ENCODE peak calls at places on chromosomes 16 and 17, in seven cellular contexts. E is ascending aorta, H is fibroblast of lung, D is neuronal stem cell, S is PC-9, V is RWPE1, Z is GM23248. F is an unnamed sample.

GRCh38 chr16:79283578-79283977 is 317.0 kb downstream of the MAF start:
- DNase-seq in E (no peak), H (no peak), D (no peak), S (no peak), V (no peak), Z (no peak), F (no peak)

GRCh38 chr16:16131659-16132058 is 91.6 kb downstream of the ABCC6 start:
- DNase-seq in E (no peak), H (no peak), D (no peak), S (no peak), V (no peak), Z (no peak), F (no peak)

GRCh38 chr17:44061446-44061845 is 5.0 kb downstream of the LSM12 start:
- DNase-seq in E (no peak), H (no peak), D (no peak), S (no peak), V (no peak), Z (peak; percentile 66), F (no peak)

GRCh38 chr17:59369026-59369724 is 37.7 kb downstream of the YPEL2 start:
- DNase-seq in E (no peak), H (peak; percentile 78), D (no peak), S (no peak), V (no peak), Z (peak; percentile 52), F (no peak)

GRCh38 chr16:4962716-4963115 is 4.6 kb downstream of the SEC14L5 start:
- DNase-seq in E (no peak), H (no peak), D (no peak), S (no peak), V (no peak), Z (no peak), F (no peak)

GRCh38 chr16:50697881-50698767 is 4.7 kb downstream of the NOD2 start:
- DNase-seq in E (no peak), H (peak; percentile 44), D (no peak), S (no peak), V (no peak), Z (peak; percentile 44), F (no peak)

GRCh38 chr17:55690105-55690508 is 32.6 kb downstream of the TMEM100 start:
- DNase-seq in E (no peak), H (no peak), D (no peak), S (no peak), V (no peak), Z (peak; percentile 50), F (no peak)

GRCh38 chr17:2108170-2108569 is 53.3 kb downstream of the HIC1 start:
- DNase-seq in E (no peak), H (no peak), D (no peak), S (no peak), V (no peak), Z (peak; percentile 54), F (no peak)

GRCh38 chr16:177394-177822 is 928 bp downstream of the HBA1 start:
- DNase-seq in E (no peak), H (peak; percentile 18), D (no peak), S (no peak), V (no peak), Z (peak; percentile 40), F (no peak)

GRCh38 chr17:14882131-14882530 is 383.0 kb downstream of the PMP22 start:
- DNase-seq in E (no peak), H (no peak), D (no peak), S (no peak), V (no peak), Z (no peak), F (no peak)

GRCh38 chr16:25395528-25395927 is 137.9 kb upstream of the ZKSCAN2 start:
- DNase-seq in E (no peak), H (no peak), D (no peak), S (no peak), V (no peak), Z (no peak), F (no peak)

GRCh38 chr16:15542261-15542660 is 100.7 kb downstream of the MARF1 start:
- DNase-seq in E (no peak), H (no peak), D (no peak), S (no peak), V (no peak), Z (no peak), F (no peak)

GRCh38 chr16:78045865-78046581 is 23.7 kb downstream of the CLEC3A start:
- DNase-seq in E (peak; percentile 68), H (peak; percentile 65), D (peak; percentile 85), S (peak; percentile 17), V (peak; percentile 32), Z (peak; percentile 71), F (peak; percentile 76)

GRCh38 chr17:82734987-82735866 is at the start of gene FN3K:
- DNase-seq in E (peak; percentile 84), H (peak; percentile 77), D (peak; percentile 69), S (peak; percentile 52), V (peak; percentile 54), Z (peak; percentile 73), F (peak; percentile 79)

GRCh38 chr17:32518856-32519768 is 32.3 kb downstream of the CDK5R1 start:
- DNase-seq in E (no peak), H (peak; percentile 22), D (peak; percentile 91), S (peak; percentile 56), V (peak; percentile 64), Z (peak; percentile 57), F (peak; percentile 68)

GRCh38 chr17:66441012-66441703 is 138.7 kb downstream of the PRKCA start:
- DNase-seq in E (no peak), H (peak; percentile 36), D (no peak), S (no peak), V (no peak), Z (peak; percentile 34), F (no peak)

GRCh38 chr17:12362853-12363252 is 302.8 kb upstream of the MYOCD start:
- DNase-seq in E (no peak), H (no peak), D (no peak), S (no peak), V (no peak), Z (no peak), F (no peak)

GRCh38 chr17:50211249-50212120 is 10.1 kb upstream of the COL1A1 start:
- DNase-seq in E (peak; percentile 77), H (no peak), D (no peak), S (no peak), V (no peak), Z (peak; percentile 87), F (peak; percentile 38)

GRCh38 chr16:57016301-57016700 is 26.9 kb downstream of the NLRC5 start:
- DNase-seq in E (no peak), H (peak; percentile 23), D (no peak), S (no peak), V (no peak), Z (no peak), F (no peak)

GRCh38 chr16:57016831-57017230 is 27.5 kb downstream of the NLRC5 start:
- DNase-seq in E (no peak), H (no peak), D (no peak), S (no peak), V (no peak), Z (no peak), F (no peak)

GRCh38 chr16:57012353-57012752 is 23.0 kb downstream of the NLRC5 start:
- DNase-seq in E (no peak), H (no peak), D (no peak), S (no peak), V (no peak), Z (no peak), F (no peak)

GRCh38 chr16:57013268-57013667 is 23.9 kb downstream of the NLRC5 start:
- DNase-seq in E (no peak), H (peak; percentile 87), D (no peak), S (no peak), V (no peak), Z (peak; percentile 76), F (no peak)

DNA sequence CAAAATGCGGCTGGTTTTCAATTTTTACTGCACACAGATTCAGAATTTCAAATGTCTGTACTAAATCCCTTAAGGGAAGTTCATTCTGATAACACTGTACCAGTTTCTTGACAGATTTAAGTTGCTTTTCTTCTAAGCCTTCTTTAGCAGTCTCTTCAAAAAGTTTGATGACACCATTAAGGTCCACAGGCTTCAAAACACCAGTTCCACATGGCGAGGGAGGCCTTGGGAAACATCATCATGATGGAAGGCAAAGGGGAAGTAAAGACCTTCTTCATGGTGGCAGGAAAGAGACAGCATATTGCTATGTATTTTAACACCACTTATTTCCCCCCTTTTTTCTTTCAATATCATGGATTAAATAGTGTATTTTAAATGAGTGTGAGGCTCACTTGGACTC is 24.5 kb downstream of the NLRC5 start:
- DNase-seq in E (no peak), H (no peak), D (no peak), S (no peak), V (no peak), Z (no peak), F (no peak)
- H3K27ac ChIP-seq in E (no peak overlapping the region), H (no peak overlapping the region), D (no peak overlapping the region), S (peak overlapping the region; percentile 57), V (no peak overlapping the region), Z (peak overlapping the region; percentile 74), F (no peak overlapping the region)

GRCh38 chr17:79039171-79039570 is 15.2 kb downstream of the C1QTNF1 start:
- DNase-seq in E (peak; percentile 31), H (no peak), D (no peak), S (no peak), V (no peak), Z (no peak), F (peak; percentile 23)
- H3K27ac ChIP-seq in E (peak overlapping the region; percentile 57), H (peak overlapping the region; percentile 81), D (no peak overlapping the region), S (peak overlapping the region; percentile 34), V (peak overlapping the region; percentile 95), Z (peak overlapping the region; percentile 100), F (no peak overlapping the region)

GRCh38 chr16:65069090-65069489 is 52.8 kb downstream of the CDH11 start:
- DNase-seq in E (no peak), H (peak; percentile 93), D (no peak), S (no peak), V (peak; percentile 20), Z (peak; percentile 92), F (no peak)

GRCh38 chr16:65066646-65067045 is 55.2 kb downstream of the CDH11 start:
- DNase-seq in E (no peak), H (no peak), D (no peak), S (no peak), V (no peak), Z (no peak), F (no peak)

GRCh38 chr16:65070831-65071230 is 51.0 kb downstream of the CDH11 start:
- DNase-seq in E (peak; percentile 85), H (peak; percentile 98), D (peak; percentile 48), S (no peak), V (peak; percentile 75), Z (peak; percentile 98), F (peak; percentile 69)

GRCh38 chr16:65069766-65070165 is 52.1 kb downstream of the CDH11 start:
- DNase-seq in E (no peak), H (peak; percentile 48), D (no peak), S (no peak), V (no peak), Z (peak; percentile 63), F (no peak)

DNA sequence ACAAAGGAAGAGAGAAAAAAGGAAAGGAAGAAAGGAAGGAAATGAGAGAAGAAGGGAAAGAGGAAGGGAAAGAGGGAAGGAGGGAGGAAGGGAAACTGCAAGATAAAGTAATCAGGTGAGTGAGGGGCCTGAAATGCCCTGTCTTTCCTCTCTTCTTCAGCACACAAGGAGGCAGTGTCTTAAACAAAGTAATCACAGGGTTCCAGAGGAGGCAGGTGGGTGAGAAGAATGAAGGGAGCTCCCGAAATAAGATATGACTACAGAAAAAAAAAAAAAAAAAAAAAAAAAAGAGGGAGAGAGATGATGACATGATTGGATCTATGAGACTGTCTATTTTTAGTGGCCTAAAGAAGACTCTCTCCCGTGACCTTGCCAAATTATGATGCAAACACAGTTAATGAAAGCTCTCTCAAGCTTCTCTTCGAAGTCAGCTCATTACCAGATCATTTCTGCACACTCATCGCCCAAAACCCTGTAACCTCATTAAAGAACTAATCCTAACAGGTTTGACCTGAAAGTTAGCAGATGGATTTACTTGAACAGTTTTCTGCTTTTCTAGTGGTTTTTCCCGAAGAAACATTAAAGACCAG is 53.6 kb downstream of the CDH11 start:
- DNase-seq in E (no peak), H (peak; percentile 67), D (no peak), S (no peak), V (no peak), Z (peak; percentile 93), F (no peak)
- H3K27ac ChIP-seq in E (no peak overlapping the region), H (peak overlapping the region; percentile 62), D (no peak overlapping the region), S (no peak overlapping the region), V (no peak overlapping the region), Z (peak overlapping the region; percentile 97), F (no peak overlapping the region)

GRCh38 chr17:17972952-17973254 is 241 bp downstream of the DRC3 start:
- DNase-seq in E (no peak), H (no peak), D (no peak), S (no peak), V (no peak), Z (no peak), F (no peak)
- H3K27ac ChIP-seq in E (no peak overlapping the region), H (peak overlapping the region; percentile 49), D (no peak overlapping the region), S (no peak overlapping the region), V (no peak overlapping the region), Z (peak overlapping the region; percentile 69), F (no peak overlapping the region)

F was measured in ovary.